ENCODE peak calls at places on chromosomes 13 and 19, in seven cellular contexts. K, G, L, Z, V, O and N are unnamed samples.

GRCh38 chr19:3336680-3337523 is 29.5 kb upstream of the NFIC start:
- DNase-seq in K (peak), G (no peak), L (no peak), Z (no peak), V (peak), O (no peak), N (no peak)

GRCh38 chr19:455851-456546 is 4.8 kb downstream of the SHC2 start:
- DNase-seq in K (no peak), G (no peak), L (no peak), Z (no peak), V (no peak), O (no peak), N (no peak)

GRCh38 chr13:45119469-45119989 is 781 bp upstream of the GTF2F2 start:
- DNase-seq in K (peak), G (peak), L (peak), Z (no peak), V (no peak), O (peak), N (no peak)

GRCh38 chr13:30466358-30466714 is 600 bp upstream of the HMGB1 start:
- DNase-seq in K (no peak), G (no peak), L (peak), Z (peak), V (no peak), O (peak), N (no peak)

GRCh38 chr19:13689050-13689449 is 75.3 kb upstream of the MRI1 start:
- DNase-seq in K (peak), G (no peak), L (no peak), Z (peak), V (no peak), O (peak), N (no peak)

GRCh38 chr19:30669329-30670010 is 297.3 kb downstream of the ZNF536 start:
- DNase-seq in K (peak), G (peak), L (peak), Z (peak), V (no peak), O (no peak), N (peak)

GRCh38 chr13:108220042-108220441 is 1.9 kb downstream of the ABHD13 start:
- DNase-seq in K (no peak), G (no peak), L (no peak), Z (no peak), V (no peak), O (no peak), N (no peak)

GRCh38 chr13:75308222-75308621 is 173.7 kb downstream of the TBC1D4 start:
- DNase-seq in K (no peak), G (peak), L (peak), Z (no peak), V (no peak), O (no peak), N (no peak)

GRCh38 chr13:45749026-45749759 is 47.1 kb downstream of the CBY2 start:
- DNase-seq in K (no peak), G (no peak), L (no peak), Z (no peak), V (no peak), O (no peak), N (no peak)

GRCh38 chr19:54677217-54677616 is 14.4 kb downstream of the LILRB4 start:
- DNase-seq in K (no peak), G (no peak), L (no peak), Z (no peak), V (no peak), O (no peak), N (no peak)

GRCh38 chr13:23578411-23579071 is 8.3 kb downstream of the TNFRSF19 start:
- DNase-seq in K (peak), G (peak), L (peak), Z (peak), V (peak), O (peak), N (peak)

GRCh38 chr19:16886305-16886880 is 2.4 kb upstream of the F2RL3 start:
- DNase-seq in K (peak), G (no peak), L (no peak), Z (no peak), V (peak), O (peak), N (no peak)

GRCh38 chr13:49524740-49525501 is 29.2 kb downstream of the PHF11 start:
- DNase-seq in K (no peak), G (no peak), L (no peak), Z (no peak), V (no peak), O (no peak), N (no peak)

GRCh38 chr19:42455621-42456081 is 12.9 kb upstream of the CXCL17 start:
- DNase-seq in K (no peak), G (no peak), L (no peak), Z (no peak), V (no peak), O (no peak), N (no peak)

GRCh38 chr19:954672-955494 is 29.0 kb downstream of the ARID3A start:
- DNase-seq in K (no peak), G (no peak), L (no peak), Z (peak), V (no peak), O (no peak), N (no peak)

GRCh38 chr19:23345838-23346237 is 49.4 kb downstream of the ZNF91 start:
- DNase-seq in K (no peak), G (no peak), L (no peak), Z (no peak), V (no peak), O (no peak), N (no peak)

GRCh38 chr13:97224544-97225324 is 2.6 kb downstream of the MBNL2 start:
- DNase-seq in K (peak), G (no peak), L (no peak), Z (no peak), V (no peak), O (peak), N (peak)